ENCODE peak calls at places on chromosomes 11 and 22, in seven cellular contexts. One of them, this sample, is unnamed.

GRCh38 chr11:119361056-119361787 is 14.7 kb upstream of the MFRP start:
- DNase-seq in adipocyte: peak
- DNase-seq in upper lobe of right lung: peak
- DNase-seq in A549: peak
- DNase-seq in HT1080: peak
- DNase-seq in kidney: peak
- DNase-seq in naive thymus-derived CD8-positive, alpha-beta T cell: no peak
- DNase-seq in this sample: no peak

GRCh38 chr11:60288531-60288930 is 8.1 kb downstream of the MS4A4A start:
- DNase-seq in naive thymus-derived CD8-positive, alpha-beta T cell: no peak
- DNase-seq in adipocyte: no peak
- DNase-seq in kidney: no peak
- DNase-seq in upper lobe of right lung: no peak
- DNase-seq in HT1080: peak
- DNase-seq in A549: no peak
- DNase-seq in this sample: no peak

GRCh38 chr11:47991894-47992293 is 11.5 kb downstream of the PTPRJ start:
- DNase-seq in naive thymus-derived CD8-positive, alpha-beta T cell: no peak
- DNase-seq in HT1080: no peak
- DNase-seq in upper lobe of right lung: no peak
- DNase-seq in kidney: no peak
- DNase-seq in adipocyte: no peak
- DNase-seq in A549: no peak
- DNase-seq in this sample: no peak

GRCh38 chr11:58726594-58727414 is 4.9 kb downstream of the GLYAT start:
- DNase-seq in naive thymus-derived CD8-positive, alpha-beta T cell: peak
- DNase-seq in kidney: no peak
- DNase-seq in upper lobe of right lung: no peak
- DNase-seq in A549: no peak
- DNase-seq in adipocyte: no peak
- DNase-seq in HT1080: peak
- DNase-seq in this sample: peak

GRCh38 chr11:27276141-27276540 is 86.9 kb downstream of the CCDC34 start:
- DNase-seq in A549: no peak
- DNase-seq in adipocyte: no peak
- DNase-seq in HT1080: no peak
- DNase-seq in upper lobe of right lung: no peak
- DNase-seq in naive thymus-derived CD8-positive, alpha-beta T cell: no peak
- DNase-seq in kidney: no peak
- DNase-seq in this sample: no peak

GRCh38 chr22:20957118-20957690 is 9.9 kb upstream of the AIFM3 start:
- DNase-seq in naive thymus-derived CD8-positive, alpha-beta T cell: no peak
- DNase-seq in kidney: peak
- DNase-seq in HT1080: no peak
- DNase-seq in adipocyte: peak
- DNase-seq in upper lobe of right lung: peak
- DNase-seq in A549: peak
- DNase-seq in this sample: no peak

GRCh38 chr22:39175127-39176066 is 22.9 kb upstream of the CBX7 start:
- DNase-seq in kidney: peak
- DNase-seq in A549: no peak
- DNase-seq in HT1080: no peak
- DNase-seq in naive thymus-derived CD8-positive, alpha-beta T cell: no peak
- DNase-seq in upper lobe of right lung: no peak
- DNase-seq in adipocyte: no peak
- DNase-seq in this sample: no peak

GRCh38 chr11:765025-765801 is 12.1 kb downstream of the GATD1 start:
- DNase-seq in naive thymus-derived CD8-positive, alpha-beta T cell: peak
- DNase-seq in kidney: peak
- DNase-seq in adipocyte: peak
- DNase-seq in upper lobe of right lung: no peak
- DNase-seq in A549: peak
- DNase-seq in HT1080: peak
- DNase-seq in this sample: peak

GRCh38 chr11:12701815-12702214 is 27.6 kb downstream of the TEAD1 start:
- DNase-seq in kidney: no peak
- DNase-seq in HT1080: no peak
- DNase-seq in adipocyte: no peak
- DNase-seq in upper lobe of right lung: no peak
- DNase-seq in naive thymus-derived CD8-positive, alpha-beta T cell: no peak
- DNase-seq in A549: no peak
- DNase-seq in this sample: no peak

GRCh38 chr11:39678996-39679395 is 1780.5 kb downstream of the LRRC4C start:
- DNase-seq in naive thymus-derived CD8-positive, alpha-beta T cell: no peak
- DNase-seq in A549: no peak
- DNase-seq in kidney: no peak
- DNase-seq in adipocyte: no peak
- DNase-seq in upper lobe of right lung: no peak
- DNase-seq in HT1080: peak
- DNase-seq in this sample: no peak

GRCh38 chr11:44208976-44209603 is 100.8 kb downstream of the ALX4 start:
- DNase-seq in naive thymus-derived CD8-positive, alpha-beta T cell: no peak
- DNase-seq in kidney: no peak
- DNase-seq in adipocyte: peak
- DNase-seq in upper lobe of right lung: no peak
- DNase-seq in HT1080: no peak
- DNase-seq in A549: no peak
- DNase-seq in this sample: no peak

GRCh38 chr11:10584071-10584501 is 15.6 kb upstream of the LYVE1 start:
- DNase-seq in adipocyte: peak
- DNase-seq in A549: no peak
- DNase-seq in upper lobe of right lung: no peak
- DNase-seq in kidney: no peak
- DNase-seq in naive thymus-derived CD8-positive, alpha-beta T cell: no peak
- DNase-seq in HT1080: no peak
- DNase-seq in this sample: no peak

GRCh38 chr11:22671751-22672150 is 5.3 kb downstream of the GAS2 start:
- DNase-seq in adipocyte: no peak
- DNase-seq in upper lobe of right lung: no peak
- DNase-seq in HT1080: peak
- DNase-seq in kidney: no peak
- DNase-seq in A549: no peak
- DNase-seq in naive thymus-derived CD8-positive, alpha-beta T cell: no peak
- DNase-seq in this sample: no peak

GRCh38 chr11:61513143-61513740 is 4.7 kb downstream of the LRRC10B start:
- DNase-seq in kidney: no peak
- DNase-seq in A549: no peak
- DNase-seq in upper lobe of right lung: no peak
- DNase-seq in adipocyte: no peak
- DNase-seq in naive thymus-derived CD8-positive, alpha-beta T cell: no peak
- DNase-seq in HT1080: no peak
- DNase-seq in this sample: peak

This sample was measured in NCI-H345.